ENCODE peak calls at places on chromosome 5, in nine cellular contexts. Q is stomach, C is prostate gland, U is GM12878, R is transverse colon, T is GM12891, W is suprapubic skin, X is endothelial cell of umbilical vein, L is HCT116. A is an unnamed sample.

GRCh38 chr5:82149434-82149833 is 128.7 kb downstream of the RPS23 start:
- DNase-seq in R (no peak), L (no peak), U (no peak), C (no peak), X (no peak), W (no peak), Q (no peak), T (no peak), A (no peak)

GRCh38 chr5:135553688-135554462 is 18.1 kb upstream of the NEUROG1 start:
- DNase-seq in T (no peak), U (no peak), C (no peak), X (no peak), W (no peak), Q (peak), L (peak), R (peak), A (no peak)

GRCh38 chr5:1444361-1445189 is 665 bp downstream of the SLC6A3 start:
- DNase-seq in L (no peak), W (peak), T (no peak), U (no peak), R (no peak), Q (peak), C (no peak), X (no peak), A (no peak)

GRCh38 chr5:125913200-125913599 is 510.0 kb upstream of the GRAMD2B start:
- DNase-seq in L (no peak), R (no peak), U (no peak), Q (no peak), X (no peak), T (no peak), C (no peak), W (no peak), A (no peak)

GRCh38 chr5:10563132-10563939 is 534 bp upstream of the ANKRD33B start:
- DNase-seq in R (peak), W (peak), L (no peak), X (no peak), U (no peak), Q (no peak), T (peak), C (no peak), A (no peak)

GRCh38 chr5:118611332-118611945 is 376.9 kb downstream of the DTWD2 start:
- DNase-seq in Q (peak), U (no peak), W (no peak), R (peak), T (peak), X (no peak), L (peak), C (no peak), A (no peak)

GRCh38 chr5:102910240-102911226 is 155.4 kb downstream of the PAM start:
- DNase-seq in C (no peak), R (no peak), U (no peak), X (peak), L (peak), T (no peak), Q (no peak), W (no peak), A (no peak)

GRCh38 chr5:141651728-141652105 is 499 bp upstream of the FCHSD1 start:
- DNase-seq in W (no peak), R (no peak), T (no peak), U (no peak), C (no peak), Q (no peak), L (no peak), X (no peak), A (no peak)

GRCh38 chr5:173786296-173787187 is 101.6 kb upstream of the CPEB4 start:
- DNase-seq in U (peak), X (no peak), Q (no peak), W (no peak), R (no peak), L (no peak), T (peak), C (no peak), A (peak)

GRCh38 chr5:129962506-129962905 is 58.2 kb downstream of the CHSY3 start:
- DNase-seq in U (no peak), X (no peak), C (no peak), T (no peak), L (no peak), Q (no peak), W (no peak), R (no peak), A (no peak)

GRCh38 chr5:4386152-4386551 is 754.0 kb upstream of the ADAMTS16 start:
- DNase-seq in X (no peak), U (no peak), C (no peak), T (no peak), L (no peak), Q (no peak), W (no peak), R (no peak), A (no peak)

GRCh38 chr5:157245477-157245876 is 20.4 kb upstream of the CYFIP2 start:
- DNase-seq in W (no peak), U (no peak), R (no peak), Q (no peak), T (no peak), L (no peak), C (no peak), X (no peak), A (no peak)

GRCh38 chr5:36792560-36793180 is 83.9 kb upstream of the NIPBL start:
- DNase-seq in X (no peak), C (no peak), Q (no peak), L (no peak), T (no peak), U (no peak), W (no peak), R (no peak), A (no peak)

GRCh38 chr5:55231476-55232193 is 1.8 kb downstream of the CCNO start:
- DNase-seq in T (peak), W (no peak), U (no peak), X (peak), Q (no peak), C (no peak), R (peak), L (no peak), A (no peak)
- TF ChIP-seq POLR2AphosphoS5 in T (no peak), W (no peak), U (no peak), X (no peak), Q (no peak), C (no peak), R (peak), L (no peak), A (no peak)

GRCh38 chr5:110414360-110414759 is 312.1 kb downstream of the TMEM232 start:
- DNase-seq in R (no peak), X (no peak), C (no peak), L (no peak), T (no peak), W (no peak), U (no peak), Q (no peak), A (no peak)

DNA sequence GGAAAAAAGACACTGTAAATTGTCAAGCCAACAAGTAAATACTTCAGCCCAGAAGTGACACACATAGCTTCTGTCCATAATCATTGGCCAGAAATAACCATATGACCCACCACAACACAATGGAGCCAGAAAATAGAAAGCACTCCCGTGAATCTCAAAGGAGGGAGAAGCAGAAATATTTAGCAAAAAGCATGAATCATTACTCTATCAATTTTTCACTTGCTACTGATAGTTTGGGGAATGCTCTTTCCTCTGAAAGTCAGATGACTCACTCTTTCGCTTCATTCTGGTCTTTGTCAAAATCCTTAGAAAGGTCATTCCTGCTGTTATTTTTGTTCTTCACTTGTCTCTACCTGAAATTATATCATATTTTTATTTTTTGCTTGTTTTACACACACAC is 312.6 kb downstream of the TMEM232 start:
- DNase-seq in L (no peak), C (no peak), R (no peak), U (no peak), X (no peak), Q (no peak), W (no peak), T (no peak), A (no peak)
- TF ChIP-seq POLR2A in L (no peak), C (no peak), R (no peak), U (no peak), X (no peak), Q (no peak), W (no peak), T (no peak), A (no peak)

GRCh38 chr5:72167790-72168189 is 60.5 kb downstream of the MAP1B start:
- DNase-seq in T (no peak), W (no peak), C (no peak), X (no peak), U (no peak), L (no peak), Q (no peak), R (no peak), A (no peak)
- TF ChIP-seq POLR2AphosphoS5 in T (no peak), W (no peak), C (no peak), X (no peak), U (no peak), L (no peak), Q (no peak), R (no peak), A (no peak)

GRCh38 chr5:181204561-181205401 is at the start of gene TRIM7:
- DNase-seq in T (no peak), U (no peak), C (no peak), R (peak), Q (peak), L (no peak), W (no peak), X (peak), A (peak)
- TF ChIP-seq POLR2A in T (no peak), U (no peak), C (peak), R (no peak), Q (no peak), L (peak), W (no peak), X (no peak), A (no peak)

GRCh38 chr5:52861368-52861767 is 73.7 kb downstream of the ITGA1 start:
- DNase-seq in W (no peak), U (no peak), X (no peak), L (no peak), Q (no peak), C (no peak), R (no peak), T (no peak), A (no peak)

GRCh38 chr5:52854949-52855348 is 67.2 kb downstream of the ITGA1 start:
- DNase-seq in T (no peak), C (no peak), X (no peak), Q (no peak), W (no peak), L (no peak), R (no peak), U (no peak), A (no peak)

GRCh38 chr5:52856564-52856963 is 68.8 kb downstream of the ITGA1 start:
- DNase-seq in W (no peak), L (no peak), Q (no peak), U (no peak), T (no peak), C (no peak), R (no peak), X (no peak), A (no peak)

GRCh38 chr5:52863715-52864114 is 76.0 kb downstream of the ITGA1 start:
- DNase-seq in R (no peak), C (no peak), Q (no peak), T (no peak), U (no peak), W (no peak), X (peak), L (no peak), A (no peak)

GRCh38 chr5:52859619-52860018 is 71.9 kb downstream of the ITGA1 start:
- DNase-seq in Q (no peak), X (no peak), T (no peak), L (no peak), C (no peak), R (no peak), U (no peak), W (no peak), A (no peak)
- TF ChIP-seq POLR2AphosphoS5 in Q (peak), X (no peak), T (no peak), L (no peak), C (no peak), R (peak), U (no peak), W (no peak), A (no peak)

GRCh38 chr5:65624570-65625555 is at the start of the genes SHLD3 and TRAPPC13:
- DNase-seq in C (peak), L (peak), Q (peak), R (peak), T (peak), W (peak), X (peak), U (peak), A (peak)

GRCh38 chr5:65625743-65626142 is 916 bp downstream of the SHLD3 start:
- DNase-seq in U (no peak), L (no peak), R (no peak), T (no peak), Q (no peak), X (peak), C (no peak), W (no peak), A (no peak)

GRCh38 chr5:65623482-65623881 is 651 bp downstream of the TRIM23 start:
- DNase-seq in L (no peak), C (no peak), W (no peak), R (no peak), T (no peak), X (no peak), Q (no peak), U (no peak), A (no peak)

GRCh38 chr5:65620021-65620420 is 4.1 kb downstream of the TRIM23 start:
- DNase-seq in W (no peak), C (no peak), L (no peak), R (no peak), T (no peak), Q (no peak), U (no peak), X (no peak), A (no peak)

GRCh38 chr5:65624025-65624569 is at the start of gene TRIM23:
- DNase-seq in X (peak), T (peak), C (peak), U (peak), Q (peak), W (peak), R (peak), L (peak), A (peak)
- TF ChIP-seq POLR2A in X (peak), T (peak), C (peak), U (peak), Q (no peak), W (peak), R (peak), L (peak), A (peak)

DNA sequence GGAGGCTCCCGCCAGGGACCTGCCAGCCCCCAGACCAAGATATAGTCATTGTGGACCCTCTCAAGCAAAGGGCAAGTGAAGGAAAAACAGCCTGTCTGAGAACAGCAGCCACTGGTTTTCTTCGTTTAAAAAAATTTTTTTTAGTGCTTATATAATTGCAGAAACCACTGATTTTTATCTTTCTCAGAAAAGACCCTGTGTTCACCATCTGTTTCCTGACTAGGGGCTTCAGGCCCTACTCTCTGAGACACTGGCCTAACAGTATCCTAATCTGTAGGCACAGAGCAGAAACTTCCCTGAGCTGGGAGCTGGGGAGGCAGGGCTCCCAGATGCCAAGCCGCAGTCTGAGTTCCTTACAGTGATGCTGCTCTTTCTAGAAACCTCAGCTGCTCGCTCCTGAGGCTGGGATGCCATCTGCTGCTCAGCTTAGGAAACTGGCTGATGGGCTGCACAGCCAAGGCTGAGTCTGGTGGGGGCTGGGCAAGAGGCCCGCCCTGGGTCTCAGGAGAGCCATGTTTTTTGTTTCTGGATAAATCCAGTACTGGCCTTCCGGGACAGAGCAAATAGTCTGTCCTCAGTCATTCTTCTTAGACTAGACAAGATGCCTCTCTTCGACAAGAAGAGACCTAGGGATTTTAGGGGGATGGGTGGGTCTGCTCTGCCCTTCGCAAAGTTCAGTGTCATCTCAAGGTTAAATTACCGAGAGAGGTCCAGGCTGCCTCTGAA is 31.0 kb upstream of the MATR3 start:
- DNase-seq in C (peak), T (peak), W (peak), U (peak), L (peak), X (peak), Q (peak), R (peak), A (peak)
- TF ChIP-seq POLR2AphosphoS5 in C (peak), T (no peak), W (peak), U (no peak), L (no peak), X (no peak), Q (peak), R (no peak), A (no peak)

GRCh38 chr5:150640311-150641005 is at the start of gene SYNPO:
- DNase-seq in T (no peak), X (peak), C (peak), R (no peak), U (no peak), Q (peak), L (no peak), W (no peak), A (no peak)
- TF ChIP-seq POLR2A in T (no peak), X (peak), C (no peak), R (no peak), U (no peak), Q (no peak), L (no peak), W (no peak), A (no peak)

GRCh38 chr5:38793099-38793498 is 52.7 kb upstream of the OSMR start:
- DNase-seq in W (no peak), Q (no peak), U (no peak), R (no peak), C (no peak), X (no peak), T (no peak), L (no peak), A (no peak)

GRCh38 chr5:38794986-38795385 is 50.8 kb upstream of the OSMR start:
- DNase-seq in X (no peak), C (no peak), R (no peak), Q (no peak), L (no peak), U (no peak), T (no peak), W (no peak), A (no peak)

GRCh38 chr5:38797838-38798237 is 48.0 kb upstream of the OSMR start:
- DNase-seq in T (no peak), R (no peak), W (no peak), X (no peak), U (no peak), Q (no peak), C (no peak), L (no peak), A (no peak)

GRCh38 chr5:38796739-38797108 is 49.1 kb upstream of the OSMR start:
- DNase-seq in T (no peak), C (no peak), X (no peak), U (no peak), L (no peak), W (no peak), R (no peak), Q (no peak), A (no peak)

GRCh38 chr5:38796000-38796738 is 49.6 kb upstream of the OSMR start:
- DNase-seq in W (peak), C (peak), Q (no peak), T (no peak), U (no peak), X (peak), R (peak), L (no peak), A (no peak)
- TF ChIP-seq POLR2AphosphoS5 in W (peak), C (peak), Q (no peak), T (no peak), U (no peak), X (no peak), R (no peak), L (no peak), A (no peak)